ENCODE peak calls at places on chromosomes 16 and 17, in seven cellular contexts. P is sigmoid colon, T is IMR-90, N is Peyer's patch, K is A549, S is ovary, H is breast epithelium. L is an unnamed sample.

GRCh38 chr17:35766903-35767510 is 6.3 kb downstream of the C17orf50 start:
- DNase-seq in P (no peak), K (peak; percentile 58), N (no peak), T (peak; percentile 43), H (no peak), S (no peak), L (no peak)

GRCh38 chr17:64651889-64652288 is 10.2 kb downstream of the SMURF2 start:
- DNase-seq in H (no peak), P (no peak), T (no peak), S (no peak), N (no peak), K (no peak), L (no peak)

GRCh38 chr16:75377971-75378386 is 55.3 kb downstream of the CFDP1 start:
- DNase-seq in K (peak; percentile 72), S (no peak), N (no peak), T (peak; percentile 97), P (no peak), H (peak; percentile 28), L (no peak)

GRCh38 chr17:77690271-77691161 is 268.0 kb upstream of the TNRC6C start:
- DNase-seq in H (peak; percentile 14), N (no peak), P (no peak), K (no peak), S (no peak), T (no peak), L (no peak)

GRCh38 chr17:63029520-63029919 is 63.5 kb downstream of the TANC2 start:
- DNase-seq in T (peak; percentile 72), P (no peak), H (no peak), N (no peak), S (no peak), K (peak; percentile 16), L (no peak)

GRCh38 chr17:885971-886571 is 93.5 kb downstream of the NXN start:
- DNase-seq in P (peak; percentile 97), N (no peak), T (no peak), K (no peak), H (peak; percentile 63), S (peak; percentile 77), L (peak; percentile 63)

GRCh38 chr17:74465378-74466110 is 890 bp upstream of the CD300A start:
- DNase-seq in S (no peak), N (no peak), K (no peak), H (no peak), P (no peak), T (no peak), L (no peak)

GRCh38 chr16:1057252-1057932 is 15.2 kb upstream of the SSTR5 start:
- DNase-seq in N (no peak), K (no peak), H (no peak), T (no peak), S (no peak), P (no peak), L (no peak)

GRCh38 chr17:21042434-21043295 is at the start of gene USP22:
- DNase-seq in H (no peak), T (no peak), N (peak; percentile 96), K (no peak), P (no peak), S (no peak), L (no peak)

GRCh38 chr16:50878966-50879615 is 137.2 kb downstream of the CYLD start:
- DNase-seq in H (no peak), P (no peak), S (no peak), K (no peak), T (no peak), N (no peak), L (no peak)

GRCh38 chr16:65406933-65407332 is 285.1 kb upstream of the CDH11 start:
- DNase-seq in S (no peak), T (no peak), K (no peak), H (no peak), P (no peak), N (no peak), L (no peak)

GRCh38 chr17:43733956-43734355 is 24.6 kb downstream of the SOST start:
- DNase-seq in K (no peak), P (no peak), S (no peak), T (no peak), H (no peak), N (no peak), L (no peak)

GRCh38 chr16:66154801-66155200 is 211.7 kb upstream of the CDH5 start:
- DNase-seq in T (no peak), N (no peak), S (no peak), K (no peak), H (no peak), P (no peak), L (no peak)

GRCh38 chr17:8162997-8163977 is 539 bp upstream of the VAMP2 start:
- DNase-seq in T (no peak), H (no peak), S (peak; percentile 69), P (peak; percentile 81), N (no peak), K (no peak), L (no peak)

GRCh38 chr16:8581923-8582580 is 8.3 kb downstream of the TMEM114 start:
- DNase-seq in H (no peak), N (no peak), S (no peak), T (no peak), K (no peak), P (peak; percentile 70), L (no peak)

DNA sequence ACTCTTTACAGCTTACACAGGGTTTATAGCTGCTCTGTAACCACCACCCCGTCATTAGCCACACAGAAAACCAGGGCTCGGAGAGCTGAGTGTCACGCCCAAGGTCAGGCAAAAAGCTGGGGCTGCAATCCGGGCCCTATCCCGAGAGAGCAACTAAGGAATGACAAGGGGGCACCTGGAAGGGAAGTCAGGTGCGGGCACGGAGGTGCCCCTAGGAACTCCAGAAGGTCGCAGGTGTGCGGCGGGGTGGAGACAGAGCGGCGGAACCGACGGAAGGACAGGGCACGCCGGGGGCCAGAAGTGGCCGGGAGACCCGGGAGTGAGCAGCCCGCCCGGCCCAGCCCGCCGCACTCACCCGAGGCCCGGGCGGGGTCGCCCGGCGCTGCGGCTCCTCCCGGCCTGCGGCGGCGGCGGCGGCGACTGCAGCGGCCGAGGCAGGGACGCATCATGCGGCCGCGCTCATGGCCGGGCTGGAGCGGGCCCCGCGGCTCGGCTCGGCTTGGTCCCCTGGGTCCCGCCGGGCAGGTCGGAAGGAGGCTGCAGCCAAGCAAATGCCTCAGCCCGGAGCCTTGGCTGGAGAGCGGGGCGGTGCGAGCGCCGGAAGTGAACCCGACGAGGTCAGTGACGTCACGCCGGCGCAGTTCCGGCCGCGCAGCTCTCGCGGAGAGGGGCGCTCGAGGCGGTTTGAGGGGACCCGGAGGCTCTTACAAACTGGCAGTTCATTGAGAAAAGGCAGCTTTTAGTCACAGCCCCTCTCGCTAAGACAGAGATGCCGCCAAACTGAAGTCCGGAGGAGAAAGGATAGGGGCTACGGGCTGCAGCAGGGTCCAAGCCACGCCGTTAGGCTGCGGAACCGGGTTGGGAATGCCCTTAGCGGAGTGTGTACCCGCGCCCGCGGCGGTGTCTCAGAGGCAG is at the start of gene ZDHHC7:
- DNase-seq in N (peak; percentile 84), K (peak; percentile 85), P (peak; percentile 95), T (peak; percentile 84), S (peak; percentile 92), H (peak; percentile 64), L (peak; percentile 72)
- TF ChIP-seq CTCF in N (no peak), K (no peak), P (no peak), T (peak; percentile 13), S (peak; percentile 31), H (no peak), L (no peak)

GRCh38 chr16:46787909-46788308 is 39.8 kb upstream of the MYLK3 start:
- DNase-seq in K (no peak), P (no peak), N (no peak), S (no peak), H (no peak), T (no peak), L (no peak)

GRCh38 chr16:46790599-46791270 is 40.2 kb downstream of the C16orf87 start:
- DNase-seq in H (no peak), P (no peak), T (no peak), N (no peak), K (no peak), S (no peak), L (no peak)

GRCh38 chr16:46785076-46785845 is 37.1 kb upstream of the MYLK3 start:
- DNase-seq in H (no peak), T (no peak), P (no peak), K (no peak), N (no peak), S (no peak), L (no peak)

GRCh38 chr16:46789499-46790414 is 41.2 kb downstream of the C16orf87 start:
- DNase-seq in T (peak; percentile 41), H (peak; percentile 61), N (peak; percentile 83), S (peak; percentile 86), K (peak; percentile 61), P (peak; percentile 82), L (peak; percentile 90)

GRCh38 chr16:46789075-46789474 is 40.9 kb upstream of the MYLK3 start:
- DNase-seq in S (no peak), T (no peak), K (no peak), P (no peak), H (no peak), N (no peak), L (no peak)
- H3K4me3 ChIP-seq in S (no peak overlapping the region), T (no peak overlapping the region), K (no peak overlapping the region), P (no peak overlapping the region), H (no peak overlapping the region), N (no peak overlapping the region), L (no peak overlapping the region)

GRCh38 chr17:39164675-39165143 is 1.3 kb downstream of the ARL5C start:
- DNase-seq in K (peak; percentile 91), S (peak; percentile 86), N (peak; percentile 75), T (peak; percentile 89), H (peak; percentile 74), P (peak; percentile 98), L (peak; percentile 96)
- TF ChIP-seq POLR2A in K (no peak), S (no peak), N (no peak), T (no peak), H (no peak), P (no peak), L (no peak)

GRCh38 chr17:2041561-2042354 is at the start of gene OVCA2:
- DNase-seq in N (peak; percentile 95), P (peak; percentile 97), T (peak; percentile 92), K (peak; percentile 96), H (peak; percentile 91), S (peak; percentile 98), L (peak; percentile 91)

GRCh38 chr17:2043785-2044184 is 2.0 kb downstream of the OVCA2 start:
- DNase-seq in P (no peak), K (peak; percentile 50), N (no peak), T (peak; percentile 80), S (no peak), H (no peak), L (no peak)

GRCh38 chr17:2044263-2044894 is 2.6 kb downstream of the OVCA2 start:
- DNase-seq in S (no peak), H (no peak), K (no peak), N (no peak), P (no peak), T (no peak), L (no peak)

GRCh38 chr17:2040942-2041560 is 771 bp upstream of the OVCA2 start:
- DNase-seq in T (no peak), H (no peak), K (no peak), N (no peak), S (no peak), P (peak; percentile 66), L (peak; percentile 84)

DNA sequence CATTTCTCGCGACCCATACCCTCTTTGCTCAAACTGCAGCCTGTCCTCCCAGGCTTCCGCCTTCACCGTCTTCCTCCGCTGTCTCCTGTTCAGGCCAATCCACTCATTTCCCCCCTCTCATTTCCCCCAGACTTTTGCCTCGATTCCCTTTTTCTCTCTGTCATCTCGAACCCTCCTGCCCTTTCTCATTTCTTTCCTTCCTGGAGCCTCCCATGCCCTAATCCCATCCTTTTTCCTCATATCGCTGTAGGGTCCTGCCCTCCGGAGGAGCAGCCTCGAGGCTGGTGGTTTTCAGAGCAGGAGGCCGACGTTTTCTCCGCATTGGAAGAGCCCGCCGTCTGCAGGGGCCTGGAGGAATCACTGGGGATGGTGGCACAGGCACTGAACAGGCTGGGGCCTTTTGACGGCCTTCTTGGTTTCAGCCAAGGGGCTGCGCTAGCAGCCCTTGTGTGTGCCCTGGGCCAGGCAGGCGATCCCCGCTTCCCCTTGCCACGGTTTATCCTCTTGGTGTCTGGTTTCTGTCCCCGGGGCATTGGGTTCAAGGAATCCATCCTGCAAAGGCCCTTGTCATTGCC is 620 bp downstream of the OVCA2 start:
- DNase-seq in S (peak; percentile 52), N (no peak), H (no peak), K (peak; percentile 61), P (no peak), T (no peak), L (no peak)
- TF ChIP-seq CTCF in S (no peak), N (no peak), H (no peak), K (no peak), P (no peak), T (peak; percentile 15), L (no peak)